ENCODE peak calls at places on chromosomes 6 and 20, in four cellular contexts. One of them, this sample, is unnamed.
A peak's percentile ranks its signal among the peaks of the same experiment; 100 is the strongest.

GRCh38 chr20:15316556-15316955 is 979.1 kb upstream of the FLRT3 start:
- DNase-seq in HCT116: no peak
- DNase-seq in uterus: no peak
- DNase-seq in testis: no peak
- DNase-seq in this sample: no peak

GRCh38 chr6:29702519-29703103 is 20.6 kb upstream of the HLA-F start:
- DNase-seq in HCT116: peak; percentile 36
- DNase-seq in testis: peak; percentile 84
- DNase-seq in uterus: no peak
- DNase-seq in this sample: no peak

GRCh38 chr6:141610741-141611140 is 522.0 kb upstream of the GJE1 start:
- DNase-seq in uterus: no peak
- DNase-seq in testis: no peak
- DNase-seq in HCT116: peak; percentile 10
- DNase-seq in this sample: no peak

GRCh38 chr6:44030812-44031454 is 96.3 kb downstream of the MRPL14 start:
- DNase-seq in HCT116: no peak
- DNase-seq in uterus: peak; percentile 32
- DNase-seq in testis: no peak
- DNase-seq in this sample: peak; percentile 56

GRCh38 chr20:25197173-25197869 is 1.8 kb downstream of the ENTPD6 start:
- DNase-seq in uterus: no peak
- DNase-seq in HCT116: no peak
- DNase-seq in testis: no peak
- DNase-seq in this sample: no peak

GRCh38 chr6:80226156-80226555 is 119.7 kb downstream of the BCKDHB start:
- DNase-seq in testis: no peak
- DNase-seq in HCT116: no peak
- DNase-seq in uterus: no peak
- DNase-seq in this sample: no peak

GRCh38 chr20:13875265-13875811 is 90.5 kb downstream of the NDUFAF5 start:
- DNase-seq in uterus: no peak
- DNase-seq in HCT116: no peak
- DNase-seq in testis: no peak
- DNase-seq in this sample: no peak

GRCh38 chr20:56924976-56925695 is 296.0 kb downstream of the TFAP2C start:
- DNase-seq in testis: peak; percentile 24
- DNase-seq in HCT116: no peak
- DNase-seq in uterus: no peak
- DNase-seq in this sample: no peak

GRCh38 chr20:47988601-47989116 is 203.4 kb upstream of the SULF2 start:
- DNase-seq in testis: no peak
- DNase-seq in HCT116: no peak
- DNase-seq in uterus: no peak
- DNase-seq in this sample: no peak

GRCh38 chr20:22333885-22334545 is 250.4 kb downstream of the FOXA2 start:
- DNase-seq in HCT116: peak; percentile 38
- DNase-seq in uterus: peak; percentile 28
- DNase-seq in testis: peak; percentile 82
- DNase-seq in this sample: no peak

GRCh38 chr6:17962436-17963031 is 24.9 kb downstream of the KIF13A start:
- DNase-seq in testis: peak; percentile 49
- DNase-seq in HCT116: no peak
- DNase-seq in uterus: peak; percentile 81
- DNase-seq in this sample: no peak

GRCh38 chr20:603116-603640 is 6.9 kb downstream of the TCF15 start:
- DNase-seq in HCT116: no peak
- DNase-seq in uterus: no peak
- DNase-seq in testis: peak; percentile 28
- DNase-seq in this sample: no peak
- H3K27ac ChIP-seq in HCT116: no peak overlapping the region
- H3K27ac ChIP-seq in uterus: no peak overlapping the region
- H3K27ac ChIP-seq in testis: peak overlapping the region; percentile 45
- H3K27ac ChIP-seq in this sample: no peak overlapping the region

GRCh38 chr6:28474441-28475219 is 31.3 kb upstream of the ZSCAN23 start:
- DNase-seq in uterus: no peak
- DNase-seq in testis: no peak
- DNase-seq in HCT116: peak; percentile 88
- DNase-seq in this sample: no peak
- H3K4me3 ChIP-seq in uterus: peak overlapping the region; percentile 5
- H3K4me3 ChIP-seq in testis: peak overlapping the region; percentile 32
- H3K4me3 ChIP-seq in HCT116: peak overlapping the region; percentile 44
- H3K4me3 ChIP-seq in this sample: no peak overlapping the region

DNA sequence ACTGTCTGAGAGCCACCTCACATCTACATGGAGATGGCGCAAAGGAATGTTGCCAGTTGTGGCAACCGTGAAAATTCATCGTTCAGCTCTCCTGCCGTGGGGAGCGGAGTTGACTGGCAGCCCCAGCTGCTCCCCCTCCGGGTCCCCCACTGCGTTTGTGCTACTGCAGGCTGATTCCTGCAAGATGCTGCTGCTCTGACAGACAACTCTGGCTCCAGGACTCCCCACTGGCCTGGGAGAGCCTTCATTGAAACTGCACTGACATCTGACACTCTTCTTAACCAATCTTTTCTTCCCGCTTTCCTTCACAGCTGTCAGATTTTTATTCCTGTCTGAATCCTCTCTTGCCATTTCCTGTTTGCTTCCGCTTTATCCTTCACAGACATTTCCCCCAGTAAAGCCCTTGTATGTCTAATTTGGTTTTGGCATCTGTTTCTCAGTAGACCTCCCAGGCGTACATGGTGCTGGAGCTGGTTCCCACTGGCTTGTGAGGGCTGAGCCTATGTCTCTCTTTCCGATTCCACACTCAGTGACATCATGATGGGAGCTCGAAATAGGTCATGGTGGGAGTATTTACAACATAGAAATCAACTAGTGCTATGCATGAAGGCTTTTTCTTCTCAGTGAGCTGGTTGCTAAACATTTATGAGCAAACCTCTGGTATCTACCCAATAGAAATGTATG is 9.5 kb upstream of the ATRN start:
- DNase-seq in uterus: no peak
- DNase-seq in testis: no peak
- DNase-seq in HCT116: no peak
- DNase-seq in this sample: no peak
- H3K27ac ChIP-seq in uterus: no peak overlapping the region
- H3K27ac ChIP-seq in testis: no peak overlapping the region
- H3K27ac ChIP-seq in HCT116: no peak overlapping the region
- H3K27ac ChIP-seq in this sample: no peak overlapping the region

GRCh38 chr6:108165714-108166663 is at the start of gene NR2E1:
- DNase-seq in uterus: no peak
- DNase-seq in testis: no peak
- DNase-seq in HCT116: no peak
- DNase-seq in this sample: no peak
- H3K4me3 ChIP-seq in uterus: no peak within 1 kb of the TSS
- H3K4me3 ChIP-seq in testis: peak within 1 kb of the TSS; percentile 27
- H3K4me3 ChIP-seq in HCT116: no peak within 1 kb of the TSS
- H3K4me3 ChIP-seq in this sample: peak within 1 kb of the TSS; percentile 56

GRCh38 chr20:59569305-59569704 is 35.0 kb upstream of the PHACTR3 start:
- DNase-seq in testis: no peak
- DNase-seq in uterus: no peak
- DNase-seq in HCT116: no peak
- DNase-seq in this sample: no peak
- H3K27ac ChIP-seq in testis: no peak overlapping the region
- H3K27ac ChIP-seq in uterus: no peak overlapping the region
- H3K27ac ChIP-seq in HCT116: no peak overlapping the region
- H3K27ac ChIP-seq in this sample: no peak overlapping the region